ENCODE peak calls at places on chromosomes 5 and 9, in nine cellular contexts. B, J, K, H, N, Y, G, Z and S are unnamed samples.

GRCh38 chr5:113380299-113381014 is 54.3 kb downstream of the TSSK1B start:
- DNase-seq in Z (no peak), N (no peak), Y (no peak), G (no peak), J (no peak), H (no peak), K (peak), B (no peak), S (peak)

GRCh38 chr5:83911367-83911919 is 190.8 kb upstream of the HAPLN1 start:
- DNase-seq in Z (no peak), N (no peak), J (no peak), B (no peak), Y (no peak), H (no peak), G (no peak), K (no peak), S (no peak)

GRCh38 chr5:124553911-124554310 is 192.5 kb downstream of the ZNF608 start:
- DNase-seq in Y (no peak), B (no peak), G (no peak), H (no peak), N (no peak), K (no peak), Z (no peak), J (no peak), S (no peak)

GRCh38 chr9:20197976-20198685 is 409.3 kb upstream of the SLC24A2 start:
- DNase-seq in G (no peak), J (no peak), B (no peak), K (no peak), Y (no peak), Z (peak), H (no peak), N (peak), S (no peak)

GRCh38 chr9:90322296-90322695 is 320.3 kb downstream of the DIRAS2 start:
- DNase-seq in H (no peak), K (peak), G (no peak), Y (no peak), Z (no peak), J (no peak), B (no peak), N (no peak), S (no peak)

GRCh38 chr5:109412981-109413402 is 3.2 kb upstream of the PJA2 start:
- DNase-seq in B (no peak), N (no peak), H (no peak), G (no peak), K (no peak), Z (no peak), Y (no peak), J (no peak), S (no peak)

GRCh38 chr5:159518361-159518760 is 188.1 kb upstream of the IL12B start:
- DNase-seq in B (no peak), H (no peak), G (peak), Z (peak), N (no peak), J (no peak), Y (no peak), K (peak), S (no peak)

GRCh38 chr5:54257366-54258118 is 52.8 kb downstream of the ARL15 start:
- DNase-seq in H (no peak), B (no peak), Z (no peak), G (peak), K (peak), Y (no peak), J (no peak), N (no peak), S (no peak)

GRCh38 chr5:110738503-110738811 is 350 bp upstream of the SLC25A46 start:
- DNase-seq in Z (no peak), G (no peak), Y (no peak), H (peak), K (no peak), N (peak), B (no peak), J (peak), S (no peak)

GRCh38 chr5:140042551-140043507 is at the start of gene NRG2:
- DNase-seq in J (peak), N (peak), B (peak), Y (peak), G (peak), H (peak), K (peak), Z (peak), S (peak)

GRCh38 chr5:31531543-31531887 is 378 bp downstream of the DROSHA start:
- DNase-seq in Y (no peak), G (peak), K (no peak), Z (peak), J (peak), H (peak), N (no peak), B (peak), S (peak)

GRCh38 chr5:56409331-56410190 is 176.4 kb upstream of the ANKRD55 start:
- DNase-seq in K (peak), H (no peak), J (peak), Z (no peak), B (peak), Y (no peak), G (no peak), N (peak), S (peak)

GRCh38 chr5:91357012-91357634 is 26.0 kb downstream of the ARRDC3 start:
- DNase-seq in K (no peak), Z (no peak), G (peak), J (no peak), B (no peak), N (no peak), H (no peak), Y (no peak), S (no peak)

GRCh38 chr5:32102254-32102653 is 71.9 kb downstream of the GOLPH3 start:
- DNase-seq in G (no peak), B (no peak), N (no peak), K (no peak), J (no peak), H (no peak), Y (no peak), Z (no peak), S (no peak)

GRCh38 chr9:137907776-137908175 is 30.2 kb downstream of the CACNA1B start:
- DNase-seq in B (no peak), G (no peak), J (no peak), Y (no peak), H (no peak), Z (no peak), K (no peak), N (no peak), S (no peak)

GRCh38 chr5:76468625-76469410 is 65.7 kb downstream of the IQGAP2 start:
- DNase-seq in J (no peak), Z (no peak), Y (no peak), N (no peak), G (no peak), K (no peak), H (no peak), B (no peak), S (no peak)

GRCh38 chr9:96216618-96217017 is 85.4 kb downstream of the HSD17B3 start:
- DNase-seq in G (no peak), Y (no peak), H (no peak), J (no peak), N (no peak), K (no peak), Z (no peak), B (no peak), S (no peak)

GRCh38 chr9:68472119-68472518 is 68.6 kb downstream of the TMEM252 start:
- DNase-seq in J (no peak), G (no peak), B (peak), N (no peak), H (no peak), Z (no peak), Y (no peak), K (peak), S (no peak)

GRCh38 chr5:68747077-68747420 is 346.8 kb upstream of the SLC30A5 start:
- DNase-seq in Y (no peak), G (no peak), Z (no peak), K (no peak), J (no peak), H (no peak), B (no peak), N (no peak), S (no peak)

GRCh38 chr9:111955048-111955447 is 58.4 kb downstream of the UGCG start:
- DNase-seq in J (no peak), K (no peak), B (no peak), H (no peak), N (no peak), G (no peak), Z (no peak), Y (no peak), S (no peak)

GRCh38 chr5:3592298-3592697 is 3.3 kb upstream of the IRX1 start:
- DNase-seq in Z (no peak), N (no peak), Y (no peak), J (no peak), H (no peak), G (no peak), B (no peak), K (no peak), S (no peak)

GRCh38 chr9:135443811-135444470 is 35.6 kb upstream of the PPP1R26 start:
- DNase-seq in Z (no peak), N (no peak), H (no peak), J (no peak), K (no peak), G (peak), Y (no peak), B (no peak), S (no peak)

GRCh38 chr5:134139377-134139851 is 24.9 kb downstream of the TCF7 start:
- DNase-seq in Y (peak), B (peak), K (no peak), N (no peak), J (no peak), Z (no peak), H (peak), G (peak), S (no peak)

GRCh38 chr5:178460598-178461425 is 129.4 kb downstream of the COL23A1 start:
- DNase-seq in B (peak), N (peak), J (peak), H (peak), Y (peak), K (peak), G (peak), Z (peak), S (peak)

GRCh38 chr9:90002299-90003045 is 397.7 kb downstream of the GADD45G start:
- DNase-seq in Z (no peak), H (no peak), Y (no peak), B (no peak), J (no peak), G (no peak), N (no peak), K (no peak), S (no peak)

GRCh38 chr9:77820293-77820954 is 172.3 kb upstream of the GNA14 start:
- DNase-seq in B (peak), G (no peak), Y (no peak), Z (no peak), H (no peak), K (peak), N (no peak), J (peak), S (peak)

GRCh38 chr9:33458444-33458843 is 11.1 kb upstream of the AQP3 start:
- DNase-seq in K (peak), N (no peak), Y (no peak), B (no peak), Z (no peak), J (no peak), G (no peak), H (no peak), S (no peak)
- TF ChIP-seq POLR2A in K (no peak), N (no peak), Y (no peak), B (no peak), Z (no peak), J (no peak), G (no peak), H (no peak), S (no peak)

GRCh38 chr9:121812159-121812735 is 160.8 kb downstream of the DAB2IP start:
- DNase-seq in B (no peak), G (no peak), Z (no peak), N (no peak), H (no peak), K (no peak), Y (no peak), J (no peak), S (no peak)

GRCh38 chr9:121814594-121814993 is 163.2 kb downstream of the DAB2IP start:
- DNase-seq in H (no peak), J (no peak), Y (no peak), N (no peak), Z (no peak), K (no peak), B (no peak), G (no peak), S (no peak)

GRCh38 chr9:121815556-121816448 is 164.4 kb downstream of the DAB2IP start:
- DNase-seq in Y (no peak), G (no peak), B (no peak), J (no peak), Z (no peak), N (no peak), H (no peak), K (no peak), S (no peak)

GRCh38 chr9:121815084-121815483 is 163.7 kb downstream of the DAB2IP start:
- DNase-seq in J (no peak), N (no peak), K (no peak), G (no peak), Y (no peak), Z (no peak), H (no peak), B (no peak), S (no peak)

DNA sequence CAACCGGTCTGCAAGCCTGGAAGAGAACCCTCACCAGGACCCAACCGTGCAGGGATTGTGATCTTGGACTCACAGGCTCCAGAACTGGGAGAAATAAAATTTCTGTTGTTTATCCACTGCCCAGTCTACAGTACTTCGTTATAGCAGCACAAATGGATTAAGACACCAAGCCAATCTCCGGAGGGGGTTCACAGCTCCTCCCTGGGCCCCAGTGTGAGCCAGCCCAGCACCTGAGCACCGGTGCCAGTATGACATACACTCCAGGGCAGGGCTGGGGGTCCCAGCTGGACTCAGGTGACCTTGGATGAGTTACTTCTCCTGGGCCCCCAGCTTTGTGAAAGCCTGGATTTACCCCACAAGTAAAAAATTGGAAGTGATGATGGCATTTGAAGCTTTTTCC is 162.4 kb downstream of the DAB2IP start:
- DNase-seq in J (no peak), B (no peak), Z (no peak), H (no peak), N (no peak), K (no peak), Y (no peak), G (no peak), S (no peak)
- TF ChIP-seq POLR2A in J (no peak), B (no peak), Z (no peak), H (no peak), N (no peak), K (no peak), Y (no peak), G (no peak), S (no peak)

GRCh38 chr9:5453673-5454072 is 3.3 kb downstream of the CD274 start:
- DNase-seq in Y (no peak), H (no peak), B (no peak), Z (no peak), N (no peak), G (no peak), K (no peak), J (no peak), S (no peak)
- TF ChIP-seq POLR2A in Y (no peak), H (no peak), B (no peak), Z (no peak), N (no peak), G (no peak), K (no peak), J (no peak), S (peak)

GRCh38 chr9:128066713-128067621 is at the start of gene NAIF1:
- DNase-seq in J (peak), Y (peak), B (peak), G (peak), Z (peak), H (peak), K (peak), N (peak), S (peak)

GRCh38 chr9:128068656-128069221 is 707 bp downstream of the SLC25A25 start:
- DNase-seq in G (peak), K (no peak), Y (peak), H (peak), J (no peak), N (no peak), Z (no peak), B (peak), S (no peak)

GRCh38 chr9:128065907-128066712 is 1.0 kb downstream of the NAIF1 start:
- DNase-seq in N (no peak), Y (peak), G (no peak), H (no peak), Z (no peak), B (no peak), K (no peak), J (no peak), S (no peak)

GRCh38 chr9:128067622-128067897 is 440 bp upstream of the NAIF1 start:
- DNase-seq in N (no peak), B (no peak), Z (no peak), G (no peak), J (no peak), H (no peak), K (no peak), Y (no peak), S (no peak)

GRCh38 chr9:128067898-128068655 is at the start of gene SLC25A25:
- DNase-seq in N (peak), K (peak), Z (peak), G (peak), J (peak), H (peak), B (peak), Y (peak), S (peak)
- TF ChIP-seq POLR2A in N (no peak), K (peak), Z (peak), G (peak), J (peak), H (no peak), B (peak), Y (peak), S (peak)